ENCODE peak calls at places on chromosomes 4 and X, in seven cellular contexts. H is fibroblast of lung, G is epithelial cell of esophagus, M is stomach, Q is ovary, Z is WERI-Rb-1, U is WTC11. P is an unnamed sample.

GRCh38 chr4:54197926-54198325 is 31.2 kb upstream of the PDGFRA start:
- DNase-seq in Z (no peak), Q (no peak), U (no peak), G (no peak), H (no peak), M (no peak), P (no peak)

GRCh38 chr4:119587796-119588195 is 40.8 kb downstream of the PDE5A start:
- DNase-seq in H (no peak), Z (no peak), U (no peak), G (no peak), Q (no peak), M (no peak), P (no peak)

GRCh38 chrX:100447563-100448397 is 37.7 kb upstream of the PCDH19 start:
- DNase-seq in H (peak; percentile 11), U (peak; percentile 53), Z (peak; percentile 39), M (no peak), G (peak; percentile 22), Q (peak; percentile 53), P (no peak)

GRCh38 chr4:7062816-7063215 is 5.0 kb downstream of the GRPEL1 start:
- DNase-seq in G (no peak), M (no peak), Z (no peak), Q (no peak), U (no peak), H (no peak), P (no peak)

GRCh38 chrX:93580634-93581033 is 92.7 kb downstream of the NAP1L3 start:
- DNase-seq in G (no peak), Q (no peak), U (no peak), M (no peak), Z (no peak), H (no peak), P (no peak)

GRCh38 chr4:182925298-182925738 is 8.1 kb upstream of the DCTD start:
- DNase-seq in M (peak; percentile 83), U (peak; percentile 81), H (peak; percentile 84), Z (peak; percentile 94), Q (peak; percentile 54), G (peak; percentile 62), P (peak; percentile 53)

GRCh38 chrX:40423299-40423698 is 157.5 kb upstream of the ATP6AP2 start:
- DNase-seq in M (peak; percentile 40), H (no peak), Q (no peak), G (peak; percentile 34), Z (no peak), U (no peak), P (no peak)

GRCh38 chr4:73341454-73341853 is 62.6 kb upstream of the ALB start:
- DNase-seq in H (peak; percentile 68), Q (peak; percentile 34), U (peak; percentile 50), M (peak; percentile 50), G (peak; percentile 78), Z (peak; percentile 51), P (no peak)

GRCh38 chrX:154546354-154547244 is at the start of gene G6PD:
- DNase-seq in H (peak; percentile 49), U (peak; percentile 67), Q (no peak), M (peak; percentile 80), G (peak; percentile 63), Z (peak; percentile 84), P (peak; percentile 54)

GRCh38 chrX:70613295-70613694 is 168.7 kb downstream of the DLG3 start:
- DNase-seq in Q (no peak), M (no peak), U (no peak), H (no peak), Z (no peak), G (peak; percentile 50), P (no peak)

GRCh38 chrX:53440631-53441517 is 6.7 kb upstream of the HSD17B10 start:
- DNase-seq in H (peak; percentile 73), U (no peak), G (peak; percentile 74), Z (no peak), M (peak; percentile 53), Q (peak; percentile 82), P (peak; percentile 83)

GRCh38 chr4:6351246-6352000 is 81.8 kb downstream of the WFS1 start:
- DNase-seq in G (no peak), M (no peak), U (no peak), H (no peak), Q (no peak), Z (no peak), P (no peak)

GRCh38 chrX:125998432-125998831 is 167.7 kb downstream of the DCAF12L2 start:
- DNase-seq in G (peak; percentile 7), U (no peak), Z (no peak), M (no peak), H (no peak), Q (no peak), P (no peak)

GRCh38 chrX:70039758-70040157 is 10.0 kb downstream of the AWAT2 start:
- DNase-seq in G (peak; percentile 48), U (no peak), H (no peak), M (no peak), Z (no peak), Q (no peak), P (no peak)

GRCh38 chrX:102934624-102935023 is 2.4 kb upstream of the RAB40AL start:
- DNase-seq in Z (peak; percentile 14), M (peak; percentile 30), G (peak; percentile 35), U (peak; percentile 36), H (peak; percentile 30), Q (no peak), P (no peak)

GRCh38 chr4:3235581-3235980 is 13.4 kb upstream of the MSANTD1 start:
- DNase-seq in Q (no peak), H (no peak), U (no peak), Z (no peak), G (no peak), M (no peak), P (no peak)

GRCh38 chr4:3232871-3233271 is 16.1 kb upstream of the MSANTD1 start:
- DNase-seq in Q (no peak), U (no peak), H (no peak), Z (no peak), M (no peak), G (no peak), P (no peak)

GRCh38 chr4:3233391-3234071 is 15.4 kb upstream of the MSANTD1 start:
- DNase-seq in M (no peak), H (peak; percentile 24), G (peak; percentile 29), Q (no peak), Z (no peak), U (no peak), P (no peak)

GRCh38 chr4:3235030-3235345 is 14.0 kb upstream of the MSANTD1 start:
- DNase-seq in H (no peak), Z (no peak), G (no peak), M (no peak), Q (no peak), U (no peak), P (no peak)

GRCh38 chr4:3234171-3235029 is 14.6 kb upstream of the MSANTD1 start:
- DNase-seq in Z (no peak), H (no peak), G (no peak), Q (no peak), M (no peak), U (no peak), P (no peak)
- TF ChIP-seq CTCF in Z (no peak), H (no peak), G (no peak), Q (no peak), M (no peak), U (no peak), P (no peak)

GRCh38 chrX:124441971-124442370 is 95.6 kb downstream of the SH2D1A start:
- DNase-seq in U (no peak), M (no peak), Z (no peak), H (no peak), Q (no peak), G (no peak), P (no peak)
- TF ChIP-seq CTCF in U (no peak), M (no peak), Z (no peak), H (no peak), Q (no peak), G (no peak), P (no peak)

GRCh38 chr4:163542275-163542674 is 47.8 kb downstream of the TMA16 start:
- DNase-seq in Z (no peak), H (no peak), Q (no peak), M (no peak), U (no peak), G (peak; percentile 87), P (no peak)

GRCh38 chr4:163540977-163541376 is 46.5 kb downstream of the TMA16 start:
- DNase-seq in M (no peak), H (peak; percentile 93), Z (no peak), G (peak; percentile 86), U (no peak), Q (no peak), P (no peak)

GRCh38 chr4:163540448-163540847 is 46.0 kb downstream of the TMA16 start:
- DNase-seq in Q (no peak), G (peak; percentile 43), U (no peak), Z (no peak), M (no peak), H (no peak), P (no peak)

GRCh38 chr4:163548481-163549243 is 54.2 kb downstream of the TMA16 start:
- DNase-seq in H (peak; percentile 78), M (no peak), G (peak; percentile 67), Z (no peak), Q (no peak), U (no peak), P (no peak)

DNA sequence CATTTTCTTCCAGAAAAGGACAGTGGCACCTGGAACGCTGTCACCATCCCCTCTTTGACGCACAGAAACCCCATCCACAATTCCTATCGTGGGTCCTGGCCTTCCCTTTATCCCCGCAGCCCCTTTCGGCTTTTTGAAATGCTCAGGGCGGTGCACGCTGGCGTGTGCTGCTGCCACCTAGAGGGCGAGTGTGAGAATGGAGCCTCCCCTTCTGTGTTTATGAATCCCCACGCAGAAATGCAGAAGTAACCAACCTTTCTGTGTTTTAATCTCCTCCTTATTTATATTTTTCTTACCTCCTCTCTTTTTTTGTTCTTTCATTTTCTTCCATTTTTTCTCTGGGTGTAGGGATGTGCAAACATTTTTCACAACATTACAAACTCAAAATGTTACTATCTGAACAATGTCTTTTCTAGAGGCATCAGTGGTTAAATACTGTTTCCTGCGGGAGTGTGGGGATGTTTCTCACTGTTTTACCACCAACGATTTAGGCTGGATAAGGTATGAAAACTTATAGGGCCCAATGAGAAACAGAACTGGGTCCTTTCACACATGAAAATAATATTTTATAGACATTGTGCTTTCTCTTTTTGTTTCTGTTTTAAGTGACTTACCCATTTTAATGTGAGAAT is 50.0 kb downstream of the TMA16 start:
- DNase-seq in M (peak; percentile 54), H (peak; percentile 55), U (peak; percentile 64), Z (peak; percentile 77), Q (peak; percentile 60), G (peak; percentile 58), P (peak; percentile 59)
- TF ChIP-seq CTCF in M (peak; percentile 82), H (peak; percentile 95), U (peak; percentile 81), Z (peak; percentile 94), Q (peak; percentile 50), G (peak; percentile 93), P (peak; percentile 92)

GRCh38 chr4:1011022-1011694 is at the start of gene FGFRL1:
- DNase-seq in U (peak; percentile 88), Q (peak; percentile 96), H (peak; percentile 85), M (peak; percentile 96), G (peak; percentile 93), Z (peak; percentile 96), P (peak; percentile 89)

GRCh38 chr4:1012031-1012739 is 759 bp downstream of the FGFRL1 start:
- DNase-seq in M (peak; percentile 78), G (peak; percentile 34), Z (peak; percentile 84), H (no peak), U (peak; percentile 45), Q (peak; percentile 74), P (no peak)

GRCh38 chr4:1008840-1009646 is 2.4 kb upstream of the FGFRL1 start:
- DNase-seq in Z (no peak), U (peak; percentile 52), G (peak; percentile 16), H (no peak), Q (no peak), M (peak; percentile 49), P (no peak)

GRCh38 chr4:1010522-1011021 is 854 bp upstream of the FGFRL1 start:
- DNase-seq in H (peak; percentile 83), M (peak; percentile 63), U (peak; percentile 40), Z (no peak), G (peak; percentile 97), Q (peak; percentile 74), P (peak; percentile 79)

GRCh38 chr4:1009647-1010521 is 1.5 kb upstream of the FGFRL1 start:
- DNase-seq in Q (peak; percentile 84), G (peak; percentile 73), U (peak; percentile 60), M (peak; percentile 79), H (peak; percentile 51), Z (peak; percentile 73), P (peak; percentile 68)
- TF ChIP-seq CTCF in Q (no peak), G (no peak), U (no peak), M (no peak), H (peak; percentile 7), Z (peak; percentile 43), P (peak; percentile 34)